ENCODE peak calls at places on chromosomes 4 and X, in six cellular contexts. P is fibroblast of lung, Y is brain microvascular endothelial cell, Z is AG04450, A is GM23248, T is mammary epithelial cell. D is an unnamed sample.

GRCh38 chrX:129494887-129495286 is 28.4 kb downstream of the SMARCA1 start:
- DNase-seq in P (no peak), Y (no peak), Z (no peak), A (no peak), T (no peak), D (no peak)

GRCh38 chr4:89056292-89056952 is 563 bp downstream of the FAM13A start:
- DNase-seq in P (no peak), Y (no peak), Z (no peak), A (no peak), T (no peak), D (no peak)

GRCh38 chr4:25451676-25452075 is 74.6 kb downstream of the ANAPC4 start:
- DNase-seq in P (no peak), Y (no peak), Z (no peak), A (no peak), T (no peak), D (no peak)

GRCh38 chrX:41922125-41922521 is 1.2 kb downstream of the CASK start:
- DNase-seq in P (peak; percentile 14), Y (peak; percentile 40), Z (no peak), A (peak; percentile 68), T (peak; percentile 37), D (no peak)

GRCh38 chrX:151363316-151363715 is 33.7 kb upstream of the VMA21 start:
- DNase-seq in P (no peak), Y (no peak), Z (no peak), A (no peak), T (no peak), D (no peak)

GRCh38 chr4:121072080-121072835 is at the start of gene NDNF:
- DNase-seq in P (peak; percentile 54), Y (no peak), Z (no peak), A (peak; percentile 75), T (no peak), D (peak; percentile 87)

GRCh38 chr4:168357941-168358340 is 39.4 kb upstream of the DDX60 start:
- DNase-seq in P (no peak), Y (no peak), Z (no peak), A (no peak), T (no peak), D (no peak)

GRCh38 chrX:105752334-105752733 is 70.0 kb upstream of the NRK start:
- DNase-seq in P (no peak), Y (no peak), Z (no peak), A (no peak), T (no peak), D (no peak)

GRCh38 chr4:167544391-167544790 is 310.1 kb upstream of the SPOCK3 start:
- DNase-seq in P (no peak), Y (no peak), Z (no peak), A (no peak), T (no peak), D (no peak)

GRCh38 chr4:39304651-39305050 is 61.5 kb downstream of the RFC1 start:
- DNase-seq in P (no peak), Y (peak; percentile 42), Z (no peak), A (no peak), T (no peak), D (no peak)

GRCh38 chr4:86233090-86233489 is 126.8 kb downstream of the MAPK10 start:
- DNase-seq in P (no peak), Y (no peak), Z (no peak), A (no peak), T (no peak), D (no peak)

GRCh38 chrX:153816821-153817220 is 13.5 kb downstream of the PDZD4 start:
- DNase-seq in P (no peak), Y (no peak), Z (no peak), A (no peak), T (no peak), D (no peak)

GRCh38 chrX:14916017-14916674 is 42.9 kb downstream of the MOSPD2 start:
- DNase-seq in P (peak; percentile 17), Y (peak; percentile 66), Z (peak; percentile 39), A (peak; percentile 76), T (peak; percentile 62), D (no peak)

GRCh38 chrX:47380268-47380667 is 9.9 kb downstream of the ZNF157 start:
- DNase-seq in P (no peak), Y (no peak), Z (no peak), A (no peak), T (peak; percentile 45), D (no peak)

GRCh38 chr4:108427946-108428345 is 192.4 kb upstream of the RPL34 start:
- DNase-seq in P (peak; percentile 53), Y (no peak), Z (no peak), A (peak; percentile 33), T (no peak), D (no peak)

GRCh38 chr4:76504613-76505465 is 69.8 kb downstream of the SHROOM3 start:
- DNase-seq in P (peak; percentile 77), Y (peak; percentile 39), Z (peak; percentile 11), A (peak; percentile 76), T (peak; percentile 27), D (no peak)

GRCh38 chr4:94545296-94545695 is 93.6 kb downstream of the PDLIM5 start:
- DNase-seq in P (peak; percentile 39), Y (peak; percentile 65), Z (no peak), A (peak; percentile 71), T (peak; percentile 64), D (no peak)

GRCh38 chr4:180156684-180157083 is 2086.5 kb upstream of the TENM3 start:
- DNase-seq in P (no peak), Y (no peak), Z (no peak), A (no peak), T (no peak), D (no peak)

GRCh38 chr4:89661490-89661889 is 175.5 kb downstream of the SNCA start:
- DNase-seq in P (peak; percentile 46), Y (peak; percentile 65), Z (no peak), A (peak; percentile 41), T (peak; percentile 86), D (no peak)

GRCh38 chrX:54786972-54787371 is 11.1 kb downstream of the ITIH6 start:
- DNase-seq in P (no peak), Y (no peak), Z (no peak), A (no peak), T (peak; percentile 19), D (no peak)

GRCh38 chr4:183411291-183411861 is 33.1 kb upstream of the CDKN2AIP start:
- DNase-seq in P (peak; percentile 96), Y (no peak), Z (peak; percentile 27), A (no peak), T (peak; percentile 61), D (no peak)
- H3K27ac ChIP-seq in P (no peak overlapping the region), Y (no peak overlapping the region), Z (no peak overlapping the region), A (no peak overlapping the region), T (no peak overlapping the region), D (no peak overlapping the region)

GRCh38 chr4:143417679-143418403 is 81.2 kb downstream of the GAB1 start:
- DNase-seq in P (no peak), Y (no peak), Z (no peak), A (no peak), T (no peak), D (no peak)
- H3K4me3 ChIP-seq in P (no peak overlapping the region), Y (no peak overlapping the region), Z (no peak overlapping the region), A (no peak overlapping the region), T (no peak overlapping the region), D (no peak overlapping the region)

GRCh38 chrX:139766545-139766983 is 58.6 kb upstream of the MCF2 start:
- DNase-seq in P (no peak), Y (no peak), Z (no peak), A (no peak), T (no peak), D (no peak)

GRCh38 chrX:139758250-139758649 is 50.3 kb upstream of the MCF2 start:
- DNase-seq in P (no peak), Y (no peak), Z (no peak), A (no peak), T (no peak), D (no peak)

GRCh38 chrX:139758809-139759208 is 50.8 kb upstream of the MCF2 start:
- DNase-seq in P (no peak), Y (no peak), Z (no peak), A (no peak), T (no peak), D (no peak)

GRCh38 chrX:139759637-139760036 is 51.7 kb upstream of the MCF2 start:
- DNase-seq in P (peak; percentile 44), Y (peak; percentile 24), Z (no peak), A (peak; percentile 38), T (peak; percentile 15), D (no peak)

DNA sequence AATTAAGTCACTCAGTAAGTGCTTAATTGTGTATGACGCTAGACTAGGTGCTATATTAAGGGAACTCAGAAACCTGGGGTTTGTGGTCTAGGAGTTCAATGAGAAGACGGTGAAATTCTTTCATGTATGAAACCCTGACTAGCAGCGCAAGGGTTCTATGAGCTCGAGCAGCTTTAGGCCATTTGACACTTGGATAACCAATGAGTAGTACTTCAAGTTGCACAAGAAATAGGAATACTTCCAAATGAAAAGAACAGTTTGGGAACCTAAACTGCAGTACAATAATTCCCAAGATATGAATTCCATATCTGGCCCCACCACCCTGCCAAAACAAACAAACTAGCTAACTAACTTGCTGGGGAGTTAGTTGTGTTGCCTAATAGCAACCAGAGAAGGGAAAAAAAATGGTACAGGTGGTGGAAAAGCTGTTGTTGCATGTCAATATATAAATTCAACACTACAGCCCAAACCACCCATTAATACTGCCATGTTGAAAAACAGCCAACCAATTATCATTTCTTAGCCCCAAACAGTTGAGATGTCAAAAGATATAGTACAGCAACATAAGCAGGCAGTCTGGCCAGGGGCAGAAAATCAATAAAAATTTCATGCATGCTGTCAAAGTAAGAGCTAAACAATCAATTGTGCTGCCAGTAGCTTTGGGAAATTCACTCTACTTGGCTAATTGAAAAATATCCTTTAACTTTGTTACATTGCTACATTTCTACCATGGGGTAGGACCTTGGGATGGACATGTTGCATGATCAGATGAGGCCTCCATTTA is 54.6 kb upstream of the MCF2 start:
- DNase-seq in P (peak; percentile 89), Y (peak; percentile 11), Z (no peak), A (no peak), T (no peak), D (no peak)
- H3K27me3 ChIP-seq in P (no peaks in the 10 kb centered on the region), Y (no peaks in the 10 kb centered on the region), Z (no peaks in the 10 kb centered on the region), A (no peaks in the 10 kb centered on the region), T (no peaks in the 10 kb centered on the region), D (no peaks in the 10 kb centered on the region)

GRCh38 chr4:2363951-2364653 is 54.3 kb downstream of the ZFYVE28 start:
- DNase-seq in P (no peak), Y (no peak), Z (no peak), A (peak; percentile 9), T (no peak), D (peak; percentile 50)

GRCh38 chr4:2364654-2365053 is 53.8 kb downstream of the ZFYVE28 start:
- DNase-seq in P (peak; percentile 51), Y (peak; percentile 35), Z (no peak), A (peak; percentile 92), T (peak; percentile 14), D (peak; percentile 80)

GRCh38 chr4:2361366-2362285 is 56.8 kb downstream of the ZFYVE28 start:
- DNase-seq in P (no peak), Y (no peak), Z (no peak), A (no peak), T (no peak), D (peak; percentile 57)

GRCh38 chr4:2362286-2363055 is 56.0 kb downstream of the ZFYVE28 start:
- DNase-seq in P (no peak), Y (no peak), Z (no peak), A (no peak), T (no peak), D (peak; percentile 51)

GRCh38 chr4:2363056-2363719 is 55.3 kb downstream of the ZFYVE28 start:
- DNase-seq in P (no peak), Y (no peak), Z (no peak), A (peak; percentile 65), T (no peak), D (peak; percentile 71)
- H3K27ac ChIP-seq in P (no peak overlapping the region), Y (no peak overlapping the region), Z (no peak overlapping the region), A (no peak overlapping the region), T (no peak overlapping the region), D (no peak overlapping the region)

GRCh38 chrX:143634701-143635442 is 1.0 kb downstream of the SLITRK4 start:
- DNase-seq in P (no peak), Y (no peak), Z (no peak), A (no peak), T (no peak), D (peak; percentile 54)
- H3K4me3 ChIP-seq in P (no peak overlapping the region), Y (peak overlapping the region; percentile 22), Z (no peak overlapping the region), A (no peak overlapping the region), T (no peak overlapping the region), D (peak overlapping the region; percentile 39)

D was measured in upper lobe of right lung.